ENCODE peak calls at places on chromosome 19, in five cellular contexts. S, V, N, U and J are unnamed samples.

GRCh38 chr19:11279505-11280236 is 16.3 kb upstream of the TSPAN16 start:
- DNase-seq in U (no peak), V (no peak), N (no peak), S (no peak), J (no peak)

GRCh38 chr19:19606021-19606420 is 12.5 kb downstream of the PBX4 start:
- DNase-seq in V (no peak), S (no peak), U (no peak), N (no peak), J (no peak)

GRCh38 chr19:43525836-43526771 is 897 bp downstream of the ETHE1 start:
- DNase-seq in V (no peak), U (peak; percentile 53), S (peak; percentile 20), N (no peak), J (peak; percentile 53)

GRCh38 chr19:45097776-45098520 is 5.0 kb downstream of the PPP1R37 start:
- DNase-seq in S (peak; percentile 29), V (peak; percentile 92), U (peak; percentile 98), N (no peak), J (no peak)

GRCh38 chr19:11639245-11639601 is 41.9 kb downstream of the ZNF627 start:
- DNase-seq in V (no peak), U (no peak), N (no peak), S (no peak), J (no peak)

GRCh38 chr19:48480151-48480475 is 10.9 kb downstream of the CYTH2 start:
- DNase-seq in N (no peak), S (peak; percentile 70), V (peak; percentile 29), U (peak; percentile 68), J (no peak)

GRCh38 chr19:55643003-55643732 is at the start of gene ZNF581:
- DNase-seq in V (peak; percentile 71), U (peak; percentile 83), N (no peak), S (peak; percentile 81), J (peak; percentile 78)

GRCh38 chr19:18763674-18764590 is 27.2 kb downstream of the COMP start:
- DNase-seq in N (no peak), U (peak; percentile 92), S (no peak), V (no peak), J (no peak)

DNA sequence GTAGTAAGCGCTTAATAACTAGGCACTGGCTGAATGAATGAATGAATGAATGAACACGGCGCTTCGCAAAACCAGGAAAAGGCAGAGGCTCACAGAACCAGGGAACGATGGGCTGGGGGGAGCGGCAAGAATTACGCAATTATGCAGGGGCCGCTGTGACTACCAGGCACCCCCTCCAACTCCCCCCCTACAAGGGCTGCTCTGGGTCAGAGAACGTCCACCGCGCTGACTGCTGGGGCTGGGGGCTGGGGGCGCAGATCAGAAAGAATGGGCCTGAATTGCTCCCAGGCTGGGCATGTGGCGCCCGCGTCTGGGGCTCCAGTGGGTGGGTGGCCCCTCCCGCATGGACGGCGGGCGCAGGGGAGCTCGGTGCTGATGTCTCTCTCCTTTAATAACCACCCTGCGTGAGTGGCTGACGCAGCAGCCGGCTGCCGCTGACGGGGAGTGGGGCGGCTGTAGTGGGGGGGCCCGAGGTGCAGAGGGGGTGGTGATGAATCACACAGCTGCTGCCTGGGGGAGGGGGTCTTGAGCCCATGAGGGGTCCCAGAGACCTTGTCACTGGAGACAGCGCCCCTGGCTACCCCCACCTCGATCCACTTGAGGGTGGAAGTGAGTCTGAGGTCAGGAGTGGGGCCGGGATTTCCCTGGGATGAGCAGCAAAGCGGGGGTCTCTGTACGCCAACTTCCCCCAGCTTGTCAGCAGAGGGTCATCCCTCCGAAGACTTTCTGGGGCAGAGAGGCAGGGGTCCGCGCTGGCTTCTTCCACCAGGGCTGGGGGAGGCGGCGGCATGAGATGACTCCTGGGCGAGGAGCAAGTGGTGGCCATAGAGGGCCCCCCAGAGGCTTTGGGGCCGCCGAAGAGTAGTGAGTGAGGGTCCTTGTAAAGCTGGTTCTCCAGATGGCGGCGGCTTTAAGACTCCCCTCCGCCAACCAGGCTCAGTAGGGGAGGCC is 1.4 kb upstream of the CIRBP start:
- DNase-seq in V (no peak), S (no peak), N (no peak), U (peak; percentile 59), J (peak; percentile 56)
- H3K4me1 ChIP-seq in V (peaks cover 48% of the 10 kb centered on the region), S (peaks cover 83% of the 10 kb centered on the region), N (peaks cover 94% of the 10 kb centered on the region), U (peaks cover 52% of the 10 kb centered on the region), J (peaks cover 53% of the 10 kb centered on the region)

GRCh38 chr19:51439021-51439465 is 19.2 kb downstream of the SIGLEC8 start:
- DNase-seq in N (no peak), V (peak; percentile 2), S (no peak), U (no peak), J (no peak)
- TF ChIP-seq CTCF in N (peak; percentile 4), V (peak; percentile 10), S (peak; percentile 39), U (no peak), J (peak; percentile 32)

GRCh38 chr19:35139618-35139943 is 957 bp downstream of the FXYD1 start:
- DNase-seq in U (no peak), N (no peak), V (no peak), S (no peak), J (no peak)

GRCh38 chr19:35136231-35136630 is 1.4 kb upstream of the LGI4 start:
- DNase-seq in U (no peak), V (no peak), S (no peak), N (no peak), J (no peak)

GRCh38 chr19:35140207-35140897 is 1.7 kb downstream of the FXYD1 start:
- DNase-seq in S (no peak), N (no peak), V (no peak), U (no peak), J (no peak)

GRCh38 chr19:35136977-35137702 is 1.5 kb upstream of the FXYD1 start:
- DNase-seq in S (no peak), U (no peak), V (no peak), N (no peak), J (peak; percentile 63)

DNA sequence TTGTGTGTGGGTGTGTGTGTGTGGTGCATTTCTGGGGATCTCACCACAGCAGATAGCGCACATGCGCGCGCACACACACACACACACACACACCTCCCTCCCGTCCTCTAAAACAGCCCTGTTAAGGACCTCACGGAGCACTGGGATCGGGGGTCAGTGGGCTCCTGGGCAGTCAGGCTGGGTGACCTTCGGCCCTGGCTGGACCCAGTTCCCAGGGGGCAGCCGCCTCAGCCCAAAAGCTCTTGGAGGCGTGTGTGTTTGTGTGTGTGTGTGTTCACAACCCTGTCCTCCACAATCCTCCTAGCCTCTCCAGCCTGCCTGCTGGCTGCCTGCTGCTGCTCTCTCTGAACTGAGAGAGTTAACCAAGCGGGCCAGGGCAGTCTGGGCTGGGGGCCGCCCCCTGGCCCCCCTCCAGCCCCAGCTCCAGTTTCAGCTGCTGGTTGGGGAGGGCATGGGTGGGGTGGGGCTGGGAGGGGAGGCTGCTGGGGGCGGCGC is 272 bp upstream of the FXYD1 start:
- DNase-seq in N (no peak), V (peak; percentile 55), U (no peak), S (peak; percentile 78), J (peak; percentile 81)
- H3K27ac ChIP-seq in N (peak overlapping the region; percentile 61), V (peak overlapping the region; percentile 5), U (no peak overlapping the region), S (peak overlapping the region; percentile 97), J (peak overlapping the region; percentile 86)

GRCh38 chr19:4016486-4016885 is 8.9 kb downstream of the PIAS4 start:
- DNase-seq in N (no peak), S (no peak), V (no peak), U (no peak), J (no peak)
- H3K4me1 ChIP-seq in N (peaks cover 56% of the 10 kb centered on the region), S (peaks cover 61% of the 10 kb centered on the region), V (no peaks in the 10 kb centered on the region), U (peaks cover 40% of the 10 kb centered on the region), J (peaks cover 34% of the 10 kb centered on the region)